ENCODE peak calls at places on chromosomes 2 and 18, in six cellular contexts. O is OCI-LY7, M is vagina, W is brain microvascular endothelial cell, A is IMR-90, T is A549. L is an unnamed sample.
A peak's percentile ranks its signal among the peaks of the same experiment; 100 is the strongest.

GRCh38 chr2:18599509-18600254 is 10.3 kb upstream of the NT5C1B start:
- DNase-seq in O (peak; percentile 2), M (no peak), W (no peak), A (peak; percentile 32), T (no peak), L (no peak)

GRCh38 chr2:181937473-181937872 is 45.9 kb downstream of the ITPRID2 start:
- DNase-seq in O (no peak), M (no peak), W (no peak), A (peak; percentile 61), T (no peak), L (peak; percentile 62)

GRCh38 chr2:172342056-172342455 is 85.3 kb upstream of the ITGA6 start:
- DNase-seq in O (no peak), M (no peak), W (no peak), A (no peak), T (no peak), L (no peak)

GRCh38 chr18:7459851-7460774 is 107.0 kb upstream of the PTPRM start:
- DNase-seq in O (no peak), M (no peak), W (no peak), A (no peak), T (no peak), L (peak; percentile 26)

GRCh38 chr18:6614952-6615351 is 114.6 kb upstream of the ARHGAP28 start:
- DNase-seq in O (no peak), M (no peak), W (no peak), A (no peak), T (no peak), L (no peak)

GRCh38 chr2:203002054-203002821 is 12.4 kb upstream of the NBEAL1 start:
- DNase-seq in O (no peak), M (no peak), W (no peak), A (peak; percentile 55), T (peak; percentile 24), L (peak; percentile 27)

GRCh38 chr2:232890896-232891601 is 21.0 kb downstream of the SNORC start:
- DNase-seq in O (no peak), M (no peak), W (no peak), A (peak; percentile 27), T (no peak), L (peak; percentile 32)

GRCh38 chr2:18402-19271 is 27.7 kb downstream of the FAM110C start:
- DNase-seq in O (no peak), M (no peak), W (no peak), A (no peak), T (no peak), L (peak; percentile 18)

GRCh38 chr18:51068111-51068510 is 38.1 kb downstream of the SMAD4 start:
- DNase-seq in O (no peak), M (no peak), W (peak; percentile 47), A (peak; percentile 77), T (no peak), L (peak; percentile 70)

GRCh38 chr18:29373000-29373399 is 1196.1 kb upstream of the CDH2 start:
- DNase-seq in O (no peak), M (no peak), W (no peak), A (no peak), T (no peak), L (no peak)

GRCh38 chr18:23845988-23846630 is 156.9 kb downstream of the LAMA3 start:
- DNase-seq in O (no peak), M (no peak), W (no peak), A (no peak), T (no peak), L (no peak)

GRCh38 chr2:172431428-172431827 is 4.0 kb downstream of the ITGA6 start:
- DNase-seq in O (no peak), M (no peak), W (no peak), A (no peak), T (no peak), L (no peak)

GRCh38 chr2:206164261-206164862 is 4.7 kb downstream of the EEF1B2 start:
- DNase-seq in O (peak; percentile 27), M (no peak), W (peak; percentile 39), A (peak; percentile 41), T (peak; percentile 42), L (peak; percentile 56)

GRCh38 chr2:119678021-119678656 is 862 bp upstream of the TMEM177 start:
- DNase-seq in O (no peak), M (no peak), W (no peak), A (no peak), T (no peak), L (no peak)

GRCh38 chr2:195532628-195533271 is 124.3 kb upstream of the SLC39A10 start:
- DNase-seq in O (peak; percentile 32), M (no peak), W (no peak), A (peak; percentile 63), T (peak; percentile 29), L (peak; percentile 68)

GRCh38 chr2:57987835-57988573 is 58.6 kb upstream of the VRK2 start:
- DNase-seq in O (no peak), M (no peak), W (peak; percentile 7), A (no peak), T (no peak), L (no peak)

GRCh38 chr2:23321767-23322166 is 63.2 kb upstream of the KLHL29 start:
- DNase-seq in O (no peak), M (no peak), W (no peak), A (no peak), T (no peak), L (no peak)

GRCh38 chr18:63578357-63578958 is 8.7 kb upstream of the SERPINB13 start:
- DNase-seq in O (peak; percentile 28), M (no peak), W (peak; percentile 53), A (peak; percentile 36), T (peak; percentile 37), L (peak; percentile 70)

GRCh38 chr2:7394195-7394594 is 477.0 kb downstream of the RNF144A start:
- DNase-seq in O (peak; percentile 11), M (no peak), W (no peak), A (no peak), T (no peak), L (no peak)

DNA sequence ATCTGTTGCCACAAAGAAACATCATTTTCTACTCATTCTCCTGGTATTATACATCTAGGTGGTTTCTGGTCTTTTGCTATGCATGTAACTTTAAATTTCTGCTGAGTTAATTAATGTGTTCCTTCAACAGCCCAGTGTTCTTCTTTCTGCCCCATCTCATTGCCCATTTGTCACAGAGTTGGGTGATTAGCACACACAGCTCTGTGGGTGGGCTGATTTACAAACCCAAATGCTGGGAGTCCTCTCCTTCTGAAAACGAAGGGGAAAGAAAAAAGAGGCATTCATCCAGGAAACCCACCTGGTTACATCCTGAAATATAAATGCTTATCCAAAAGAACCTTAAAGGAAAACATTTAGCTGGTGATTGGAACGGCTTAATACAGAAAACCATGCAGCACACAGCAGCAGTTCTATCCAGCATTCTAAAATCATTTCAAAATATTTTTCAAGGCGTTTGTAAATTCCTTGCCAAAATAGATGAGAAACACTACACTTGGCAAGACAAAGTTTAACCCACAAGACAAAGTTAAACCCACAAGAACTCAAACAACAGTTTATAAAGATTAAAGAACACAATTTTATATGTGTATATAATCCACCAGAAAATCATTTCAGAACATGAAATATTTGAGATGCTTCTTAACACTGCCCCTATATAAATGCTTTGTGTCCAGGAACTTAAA is 177.9 kb downstream of the ANTXR1 start:
- DNase-seq in O (no peak), M (no peak), W (no peak), A (no peak), T (no peak), L (peak; percentile 47)
- H3K4me3 ChIP-seq in O (no peak overlapping the region), M (no peak overlapping the region), W (no peak overlapping the region), A (no peak overlapping the region), T (no peak overlapping the region), L (no peak overlapping the region)

DNA sequence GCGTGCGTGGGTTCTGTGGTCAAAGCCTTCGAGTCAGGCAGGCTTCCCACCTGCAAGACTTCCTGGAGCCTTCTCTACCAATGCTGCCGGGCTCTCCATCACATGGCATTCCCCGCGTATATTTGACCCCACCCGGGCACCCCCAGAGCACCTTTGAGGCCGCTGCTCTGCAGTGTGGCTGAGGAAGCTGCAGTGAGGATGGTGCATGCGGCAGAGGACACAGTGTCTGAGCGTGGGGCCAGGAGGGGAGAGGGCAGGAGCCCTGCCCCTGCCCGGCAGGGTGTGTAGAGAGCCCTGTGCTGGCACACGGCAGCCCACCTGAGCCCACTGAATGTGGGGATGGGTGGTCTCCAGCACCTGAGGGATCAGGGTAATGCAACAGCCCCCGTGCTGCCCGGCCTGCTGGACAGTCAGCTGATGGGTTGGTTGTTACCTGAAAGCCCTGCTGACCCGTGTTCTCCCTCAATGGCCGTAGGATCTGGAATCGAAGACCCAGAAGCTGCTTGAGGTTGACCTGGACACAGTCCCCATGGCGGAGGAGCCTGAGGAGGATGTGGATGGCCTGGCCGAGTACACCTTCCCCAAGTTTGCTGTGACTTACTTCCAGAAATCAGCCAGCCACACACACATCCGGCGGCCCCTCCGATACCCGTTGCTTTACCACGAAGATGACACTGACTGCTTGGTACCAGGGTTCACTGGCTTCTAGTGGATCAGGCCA is 36.8 kb upstream of the GPR17 start:
- DNase-seq in O (no peak), M (no peak), W (no peak), A (no peak), T (no peak), L (no peak)
- TF ChIP-seq CTCF in O (no peak), M (no peak), W (no peak), A (no peak), T (no peak), L (no peak)

GRCh38 chr2:43810888-43811287 is 27.8 kb downstream of the ABCG5 start:
- DNase-seq in O (no peak), M (no peak), W (no peak), A (no peak), T (no peak), L (no peak)

GRCh38 chr2:43812947-43813346 is 25.7 kb downstream of the ABCG5 start:
- DNase-seq in O (no peak), M (no peak), W (no peak), A (no peak), T (no peak), L (no peak)

GRCh38 chr2:43810427-43810826 is 28.2 kb downstream of the ABCG5 start:
- DNase-seq in O (no peak), M (no peak), W (no peak), A (no peak), T (no peak), L (no peak)

GRCh38 chr2:43806719-43807031 is 32.0 kb downstream of the ABCG5 start:
- DNase-seq in O (no peak), M (no peak), W (no peak), A (no peak), T (no peak), L (no peak)

DNA sequence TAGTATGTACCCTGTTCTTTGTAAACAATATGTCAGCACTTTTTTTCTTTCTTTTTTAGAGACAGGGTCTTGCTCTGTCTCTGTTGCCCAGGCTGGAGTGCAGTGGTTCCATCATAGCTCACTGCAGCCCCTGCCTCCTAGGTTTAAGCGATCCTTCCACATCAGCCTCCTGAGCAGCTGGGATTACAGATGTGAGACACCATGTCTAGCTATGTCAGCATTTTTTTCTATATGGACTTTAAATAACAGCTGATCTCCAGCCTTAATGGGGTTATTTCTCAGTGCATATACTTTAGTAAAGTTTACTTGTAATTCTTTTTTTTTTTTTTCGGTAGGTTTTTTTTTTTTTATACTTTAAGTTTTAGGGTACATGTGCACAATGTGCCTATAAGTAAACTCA is 26.6 kb downstream of the ABCG5 start:
- DNase-seq in O (no peak), M (no peak), W (no peak), A (no peak), T (no peak), L (no peak)
- H3K4me3 ChIP-seq in O (no peak overlapping the region), M (no peak overlapping the region), W (no peak overlapping the region), A (no peak overlapping the region), T (no peak overlapping the region), L (no peak overlapping the region)

DNA sequence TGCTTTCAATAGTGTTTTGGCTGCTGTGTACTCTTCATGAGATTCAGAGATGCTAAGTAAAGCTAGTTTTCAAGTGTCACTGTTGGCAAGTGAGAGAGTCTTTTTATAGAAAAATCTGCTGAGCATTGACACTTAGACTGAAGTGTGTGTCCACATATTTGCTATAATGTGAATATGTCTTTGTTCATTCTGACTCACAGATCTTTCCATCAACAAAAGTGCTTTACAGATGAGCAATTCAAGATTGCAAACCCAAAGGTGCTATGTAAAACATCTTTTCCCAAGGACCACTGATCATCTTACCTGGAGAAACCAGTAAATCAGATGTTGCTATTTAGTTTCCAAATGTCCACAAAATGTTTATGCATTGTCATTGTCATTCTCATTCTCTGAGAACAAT is 410.7 kb upstream of the FIGN start:
- DNase-seq in O (no peak), M (no peak), W (no peak), A (peak; percentile 28), T (no peak), L (peak; percentile 29)
- TF ChIP-seq CTCF in O (no peak), M (no peak), W (no peak), A (no peak), T (no peak), L (no peak)

L was measured in choroid plexus epithelial cell.